ENCODE peak calls at places on chromosomes 2 and 18, in five cellular contexts. One of them, this sample, is unnamed.

GRCh38 chr2:189782221-189782671 is 1.9 kb downstream of the ORMDL1 start:
- DNase-seq in SK-N-SH: no peak
- DNase-seq in GM23248: peak; percentile 63
- DNase-seq in PC-3: peak; percentile 36
- DNase-seq in neural progenitor cell: no peak
- DNase-seq in this sample: no peak

GRCh38 chr18:12543697-12544096 is 114.2 kb downstream of the SPIRE1 start:
- DNase-seq in SK-N-SH: no peak
- DNase-seq in GM23248: no peak
- DNase-seq in PC-3: peak; percentile 85
- DNase-seq in neural progenitor cell: no peak
- DNase-seq in this sample: no peak

GRCh38 chr2:95051636-95052035 is 26.1 kb downstream of the MAL start:
- DNase-seq in SK-N-SH: no peak
- DNase-seq in GM23248: no peak
- DNase-seq in PC-3: no peak
- DNase-seq in neural progenitor cell: no peak
- DNase-seq in this sample: no peak

GRCh38 chr2:45793998-45794720 is 142.7 kb downstream of the PRKCE start:
- DNase-seq in SK-N-SH: no peak
- DNase-seq in GM23248: no peak
- DNase-seq in PC-3: no peak
- DNase-seq in neural progenitor cell: no peak
- DNase-seq in this sample: no peak

GRCh38 chr2:95330939-95331338 is 33.8 kb downstream of the KCNIP3 start:
- DNase-seq in SK-N-SH: no peak
- DNase-seq in GM23248: no peak
- DNase-seq in PC-3: no peak
- DNase-seq in neural progenitor cell: no peak
- DNase-seq in this sample: no peak

GRCh38 chr2:142938240-142938639 is 60.8 kb downstream of the KYNU start:
- DNase-seq in SK-N-SH: no peak
- DNase-seq in GM23248: no peak
- DNase-seq in PC-3: no peak
- DNase-seq in neural progenitor cell: no peak
- DNase-seq in this sample: no peak

GRCh38 chr2:233961905-233962304 is 44.7 kb downstream of the TRPM8 start:
- DNase-seq in SK-N-SH: no peak
- DNase-seq in GM23248: no peak
- DNase-seq in PC-3: no peak
- DNase-seq in neural progenitor cell: no peak
- DNase-seq in this sample: no peak

GRCh38 chr2:154814856-154815255 is 116.4 kb downstream of the KCNJ3 start:
- DNase-seq in SK-N-SH: no peak
- DNase-seq in GM23248: no peak
- DNase-seq in PC-3: no peak
- DNase-seq in neural progenitor cell: no peak
- DNase-seq in this sample: no peak

GRCh38 chr2:18050001-18050400 is 171.5 kb downstream of the KCNS3 start:
- DNase-seq in SK-N-SH: no peak
- DNase-seq in GM23248: no peak
- DNase-seq in PC-3: peak; percentile 45
- DNase-seq in neural progenitor cell: no peak
- DNase-seq in this sample: no peak

GRCh38 chr18:31042068-31042390 is 513 bp downstream of the DSC3 start:
- DNase-seq in SK-N-SH: no peak
- DNase-seq in GM23248: no peak
- DNase-seq in PC-3: no peak
- DNase-seq in neural progenitor cell: no peak
- DNase-seq in this sample: no peak

GRCh38 chr2:219643788-219644398 is 16.5 kb downstream of the SLC4A3 start:
- DNase-seq in SK-N-SH: no peak
- DNase-seq in GM23248: no peak
- DNase-seq in PC-3: no peak
- DNase-seq in neural progenitor cell: no peak
- DNase-seq in this sample: no peak

GRCh38 chr2:63788070-63788469 is 53.6 kb upstream of the UGP2 start:
- DNase-seq in SK-N-SH: no peak
- DNase-seq in GM23248: peak; percentile 82
- DNase-seq in PC-3: peak; percentile 39
- DNase-seq in neural progenitor cell: no peak
- DNase-seq in this sample: no peak

GRCh38 chr2:20496069-20496468 is 49.2 kb downstream of the RHOB start:
- DNase-seq in SK-N-SH: no peak
- DNase-seq in GM23248: peak; percentile 95
- DNase-seq in PC-3: peak; percentile 87
- DNase-seq in neural progenitor cell: no peak
- DNase-seq in this sample: no peak

GRCh38 chr2:62856228-62857040 is 150.9 kb downstream of the EHBP1 start:
- DNase-seq in SK-N-SH: no peak
- DNase-seq in GM23248: no peak
- DNase-seq in PC-3: no peak
- DNase-seq in neural progenitor cell: no peak
- DNase-seq in this sample: no peak

GRCh38 chr2:174546519-174547506 is 50.8 kb downstream of the WIPF1 start:
- DNase-seq in SK-N-SH: peak; percentile 47
- DNase-seq in GM23248: peak; percentile 64
- DNase-seq in PC-3: peak; percentile 45
- DNase-seq in neural progenitor cell: peak; percentile 65
- DNase-seq in this sample: peak; percentile 57

GRCh38 chr18:48814490-48815181 is 136.1 kb downstream of the SMAD7 start:
- DNase-seq in SK-N-SH: no peak
- DNase-seq in GM23248: peak; percentile 24
- DNase-seq in PC-3: no peak
- DNase-seq in neural progenitor cell: no peak
- DNase-seq in this sample: no peak

GRCh38 chr2:72938455-72938854 is 21.1 kb downstream of the EMX1 start:
- DNase-seq in SK-N-SH: no peak
- DNase-seq in GM23248: no peak
- DNase-seq in PC-3: no peak
- DNase-seq in neural progenitor cell: no peak
- DNase-seq in this sample: no peak

GRCh38 chr2:190435031-190435677 is 27.0 kb downstream of the MFSD6 start:
- DNase-seq in SK-N-SH: no peak
- DNase-seq in GM23248: no peak
- DNase-seq in PC-3: no peak
- DNase-seq in neural progenitor cell: no peak
- DNase-seq in this sample: no peak

GRCh38 chr2:127609818-127610217 is 36.1 kb upstream of the GPR17 start:
- DNase-seq in SK-N-SH: peak; percentile 2
- DNase-seq in GM23248: no peak
- DNase-seq in PC-3: no peak
- DNase-seq in neural progenitor cell: no peak
- DNase-seq in this sample: no peak

GRCh38 chr18:79489900-79490592 is 94.3 kb downstream of the NFATC1 start:
- DNase-seq in SK-N-SH: no peak
- DNase-seq in GM23248: no peak
- DNase-seq in PC-3: no peak
- DNase-seq in neural progenitor cell: no peak
- DNase-seq in this sample: no peak

GRCh38 chr2:10517351-10518043 is 69.4 kb upstream of the ODC1 start:
- DNase-seq in SK-N-SH: no peak
- DNase-seq in GM23248: no peak
- DNase-seq in PC-3: no peak
- DNase-seq in neural progenitor cell: no peak
- DNase-seq in this sample: no peak

GRCh38 chr18:74631242-74632087 is 33.8 kb downstream of the ZNF407 start:
- DNase-seq in SK-N-SH: no peak
- DNase-seq in GM23248: peak; percentile 27
- DNase-seq in PC-3: no peak
- DNase-seq in neural progenitor cell: no peak
- DNase-seq in this sample: no peak

GRCh38 chr2:25000503-25001328 is 29.0 kb upstream of the DNAJC27 start:
- DNase-seq in SK-N-SH: peak; percentile 36
- DNase-seq in GM23248: peak; percentile 85
- DNase-seq in PC-3: no peak
- DNase-seq in neural progenitor cell: no peak
- DNase-seq in this sample: no peak

GRCh38 chr18:48098538-48098937 is 168.1 kb upstream of the SMAD2 start:
- DNase-seq in SK-N-SH: no peak
- DNase-seq in GM23248: no peak
- DNase-seq in PC-3: no peak
- DNase-seq in neural progenitor cell: no peak
- DNase-seq in this sample: no peak

GRCh38 chr2:88127888-88128653 is at the start of gene FABP1:
- DNase-seq in SK-N-SH: no peak
- DNase-seq in GM23248: no peak
- DNase-seq in PC-3: no peak
- DNase-seq in neural progenitor cell: no peak
- DNase-seq in this sample: no peak

GRCh38 chr2:58788402-58788801 is 547.3 kb upstream of the FANCL start:
- DNase-seq in SK-N-SH: no peak
- DNase-seq in GM23248: peak; percentile 14
- DNase-seq in PC-3: peak; percentile 14
- DNase-seq in neural progenitor cell: no peak
- DNase-seq in this sample: no peak

GRCh38 chr18:26435415-26436095 is 112.8 kb downstream of the KCTD1 start:
- DNase-seq in SK-N-SH: no peak
- DNase-seq in GM23248: no peak
- DNase-seq in PC-3: no peak
- DNase-seq in neural progenitor cell: no peak
- DNase-seq in this sample: no peak

GRCh38 chr2:146734042-146734715 is 1110.7 kb upstream of the ACVR2A start:
- DNase-seq in SK-N-SH: peak; percentile 35
- DNase-seq in GM23248: peak; percentile 80
- DNase-seq in PC-3: peak; percentile 84
- DNase-seq in neural progenitor cell: peak; percentile 58
- DNase-seq in this sample: peak; percentile 22

GRCh38 chr2:10097352-10098148 is 17.3 kb upstream of the CYS1 start:
- DNase-seq in SK-N-SH: peak; percentile 91
- DNase-seq in GM23248: peak; percentile 87
- DNase-seq in PC-3: peak; percentile 77
- DNase-seq in neural progenitor cell: peak; percentile 85
- DNase-seq in this sample: peak; percentile 59

GRCh38 chr2:202249864-202250263 is 11.5 kb upstream of the SUMO1 start:
- DNase-seq in SK-N-SH: no peak
- DNase-seq in GM23248: no peak
- DNase-seq in PC-3: no peak
- DNase-seq in neural progenitor cell: peak; percentile 24
- DNase-seq in this sample: no peak

DNA sequence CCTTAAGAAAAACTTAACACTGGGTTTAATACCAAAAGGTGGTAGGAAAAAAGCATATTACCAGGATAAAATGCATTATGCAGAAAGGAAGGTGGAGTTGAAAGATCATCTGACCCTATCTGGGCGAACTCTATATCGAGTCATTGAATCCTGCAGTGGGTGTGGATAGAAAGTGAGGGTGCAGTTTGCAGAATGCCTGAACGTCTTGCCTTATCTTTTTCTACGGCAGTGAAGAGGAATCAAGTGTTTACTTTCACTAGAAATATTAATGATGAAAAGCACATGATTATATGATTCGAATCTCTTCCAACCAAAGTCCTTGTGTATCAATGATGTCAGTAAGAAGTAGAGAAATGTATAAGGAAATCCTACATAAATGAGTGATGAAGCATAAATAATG is 4.3 kb upstream of the CAVIN2 start:
- DNase-seq in SK-N-SH: no peak
- DNase-seq in GM23248: no peak
- DNase-seq in PC-3: no peak
- DNase-seq in neural progenitor cell: no peak
- DNase-seq in this sample: no peak
- H3K4me1 ChIP-seq in SK-N-SH: peaks cover 23% of the 10 kb centered on the region
- H3K4me1 ChIP-seq in GM23248: peaks cover 29% of the 10 kb centered on the region
- H3K4me1 ChIP-seq in PC-3: peaks cover 8% of the 10 kb centered on the region
- H3K4me1 ChIP-seq in neural progenitor cell: no peaks in the 10 kb centered on the region
- H3K4me1 ChIP-seq in this sample: no peaks in the 10 kb centered on the region

DNA sequence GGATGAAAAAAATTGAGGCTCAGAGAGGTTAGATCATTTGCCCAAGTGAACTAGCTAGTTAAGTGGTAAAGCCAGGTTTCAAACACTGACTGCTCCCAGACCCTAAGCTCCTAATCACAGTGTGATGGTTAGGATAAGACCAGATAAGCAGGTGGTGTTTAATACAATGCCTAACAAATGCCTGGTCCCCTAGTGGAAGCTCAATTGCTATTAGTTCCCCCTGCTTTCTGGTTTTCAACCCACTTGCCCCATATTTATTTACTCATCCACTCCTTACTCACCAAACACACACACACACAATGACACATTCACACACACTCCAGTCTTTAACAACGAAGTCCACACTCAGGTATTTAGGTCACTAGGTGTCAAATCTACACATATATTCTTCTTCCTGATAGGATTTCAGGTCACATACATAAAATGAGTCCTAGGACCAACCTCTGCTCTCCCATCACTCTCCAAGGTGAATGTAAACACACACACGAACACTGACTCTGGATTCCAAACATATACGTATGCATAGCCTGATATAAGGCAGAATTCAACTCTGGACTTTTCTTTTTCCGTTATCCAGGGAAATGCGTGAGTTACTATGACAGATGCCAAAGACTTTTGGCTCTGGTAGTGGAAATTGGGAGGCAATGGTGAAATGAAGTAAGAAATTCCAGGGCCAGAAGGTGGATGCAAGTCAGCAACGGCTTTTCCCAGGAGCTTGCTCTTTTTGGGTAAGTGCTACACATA is 73.6 kb upstream of the TSPYL6 start:
- DNase-seq in SK-N-SH: peak; percentile 28
- DNase-seq in GM23248: peak; percentile 51
- DNase-seq in PC-3: peak; percentile 38
- DNase-seq in neural progenitor cell: no peak
- DNase-seq in this sample: peak; percentile 14
- TF ChIP-seq EZH2phosphoT487 in SK-N-SH: no peak
- TF ChIP-seq EZH2phosphoT487 in GM23248: no peak
- TF ChIP-seq EZH2phosphoT487 in PC-3: no peak
- TF ChIP-seq EZH2phosphoT487 in neural progenitor cell: peak; percentile 5
- TF ChIP-seq EZH2phosphoT487 in this sample: no peak

DNA sequence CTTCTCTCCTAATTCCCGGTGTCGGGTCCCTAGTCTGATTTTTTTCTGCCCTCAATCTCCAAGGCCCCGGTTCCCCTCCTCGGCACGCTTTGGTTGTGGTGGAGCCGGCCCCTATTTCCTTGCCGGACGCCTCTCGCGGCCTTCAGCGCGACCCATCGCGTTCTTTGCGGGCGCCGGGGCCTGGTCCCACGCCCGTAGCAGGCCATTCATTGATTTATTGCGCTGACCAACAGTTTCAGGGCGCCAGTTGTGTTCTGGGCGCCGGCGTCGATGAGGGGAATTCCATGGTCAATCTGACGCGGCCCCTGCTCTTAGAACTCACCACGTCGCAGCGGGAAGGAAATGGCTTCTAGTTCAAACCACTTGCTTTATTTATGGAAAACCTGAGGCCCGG is 396 bp downstream of the CNOT9 start:
- DNase-seq in SK-N-SH: peak; percentile 55
- DNase-seq in GM23248: peak; percentile 90
- DNase-seq in PC-3: peak; percentile 42
- DNase-seq in neural progenitor cell: peak; percentile 79
- DNase-seq in this sample: peak; percentile 61
- H3K4me1 ChIP-seq in SK-N-SH: peaks cover 5% of the 10 kb centered on the region
- H3K4me1 ChIP-seq in GM23248: peaks cover 17% of the 10 kb centered on the region
- H3K4me1 ChIP-seq in PC-3: peaks cover 25% of the 10 kb centered on the region
- H3K4me1 ChIP-seq in neural progenitor cell: peaks cover 28% of the 10 kb centered on the region
- H3K4me1 ChIP-seq in this sample: peaks cover 31% of the 10 kb centered on the region

GRCh38 chr2:195562624-195563566 is 94.1 kb upstream of the SLC39A10 start:
- DNase-seq in SK-N-SH: peak; percentile 31
- DNase-seq in GM23248: peak; percentile 40
- DNase-seq in PC-3: peak; percentile 46
- DNase-seq in neural progenitor cell: no peak
- DNase-seq in this sample: peak; percentile 48
- TF ChIP-seq EZH2phosphoT487 in SK-N-SH: no peak
- TF ChIP-seq EZH2phosphoT487 in GM23248: no peak
- TF ChIP-seq EZH2phosphoT487 in PC-3: no peak
- TF ChIP-seq EZH2phosphoT487 in neural progenitor cell: no peak
- TF ChIP-seq EZH2phosphoT487 in this sample: no peak